ENCODE peak calls at places on chromosomes 5 and 9, in seven cellular contexts. S, W, B, I, R, L and F are unnamed samples.
A peak's percentile ranks its signal among the peaks of the same experiment; 100 is the strongest.

GRCh38 chr5:142014911-142015584 is 2.2 kb upstream of the GNPDA1 start:
- DNase-seq in R (peak; percentile 83), S (no peak), L (no peak), B (no peak), W (no peak), I (no peak), F (peak; percentile 77)

GRCh38 chr5:180910735-180911134 is 11.8 kb downstream of the BTNL8 start:
- DNase-seq in L (no peak), S (no peak), W (no peak), R (no peak), I (no peak), B (no peak), F (no peak)

GRCh38 chr9:29129763-29130162 is 1556.5 kb upstream of the C9orf72 start:
- DNase-seq in L (no peak), S (no peak), B (no peak), W (no peak), R (no peak), I (no peak), F (no peak)

GRCh38 chr5:175922192-175922885 is 45.8 kb downstream of the THOC3 start:
- DNase-seq in I (no peak), R (peak; percentile 41), B (no peak), L (no peak), W (no peak), S (no peak), F (no peak)

GRCh38 chr5:79582186-79582585 is 30.1 kb upstream of the TENT2 start:
- DNase-seq in S (no peak), I (no peak), L (no peak), B (no peak), W (no peak), R (no peak), F (no peak)

GRCh38 chr5:152007556-152007955 is 82.9 kb upstream of the GLRA1 start:
- DNase-seq in L (no peak), B (no peak), W (no peak), I (no peak), R (no peak), S (no peak), F (no peak)

GRCh38 chr5:62002436-62002835 is 303.6 kb upstream of the KIF2A start:
- DNase-seq in B (no peak), S (no peak), I (no peak), W (no peak), L (no peak), R (no peak), F (no peak)

GRCh38 chr9:109699019-109699418 is 81.0 kb upstream of the PALM2AKAP2 start:
- DNase-seq in R (no peak), W (no peak), L (no peak), S (no peak), I (no peak), B (no peak), F (no peak)

GRCh38 chr9:88880194-88880593 is 111.1 kb upstream of the S1PR3 start:
- DNase-seq in S (no peak), I (no peak), W (no peak), R (no peak), L (no peak), B (no peak), F (no peak)

GRCh38 chr9:93595461-93595860 is 19.1 kb downstream of the PHF2 start:
- DNase-seq in B (no peak), L (no peak), I (no peak), S (no peak), R (no peak), W (no peak), F (no peak)

GRCh38 chr5:31124026-31124425 is 69.5 kb upstream of the CDH6 start:
- DNase-seq in S (no peak), L (no peak), B (no peak), I (no peak), R (no peak), W (no peak), F (no peak)

GRCh38 chr9:93390953-93391515 is 60.5 kb upstream of the FAM120A start:
- DNase-seq in I (no peak), B (no peak), L (no peak), R (no peak), S (no peak), W (no peak), F (no peak)

GRCh38 chr5:104757915-104758314 is 1195.3 kb upstream of the NUDT12 start:
- DNase-seq in I (no peak), L (no peak), S (no peak), W (no peak), B (no peak), R (no peak), F (no peak)

GRCh38 chr9:69180670-69181069 is 6.6 kb downstream of the TJP2 start:
- DNase-seq in S (no peak), L (no peak), R (peak; percentile 98), W (no peak), B (peak; percentile 54), I (peak; percentile 82), F (peak; percentile 93)

GRCh38 chr9:124197177-124198095 is 60.3 kb upstream of the NEK6 start:
- DNase-seq in R (no peak), S (no peak), W (peak; percentile 46), I (no peak), B (peak; percentile 5), L (no peak), F (peak; percentile 23)

GRCh38 chr9:79858509-79858908 is 286.7 kb downstream of the TLE4 start:
- DNase-seq in S (no peak), B (no peak), L (no peak), I (no peak), W (no peak), R (peak; percentile 4), F (peak; percentile 2)

GRCh38 chr9:31840702-31841101 is 543.7 kb upstream of the ACO1 start:
- DNase-seq in L (no peak), I (no peak), W (no peak), B (no peak), R (no peak), S (no peak), F (no peak)

GRCh38 chr5:111237470-111237869 is 13.3 kb downstream of the CAMK4 start:
- DNase-seq in L (no peak), I (no peak), R (peak; percentile 16), B (no peak), S (no peak), W (no peak), F (no peak)

GRCh38 chr5:20524956-20525529 is 537.0 kb upstream of the CDH18 start:
- DNase-seq in I (no peak), B (no peak), S (no peak), L (no peak), R (no peak), W (no peak), F (no peak)

DNA sequence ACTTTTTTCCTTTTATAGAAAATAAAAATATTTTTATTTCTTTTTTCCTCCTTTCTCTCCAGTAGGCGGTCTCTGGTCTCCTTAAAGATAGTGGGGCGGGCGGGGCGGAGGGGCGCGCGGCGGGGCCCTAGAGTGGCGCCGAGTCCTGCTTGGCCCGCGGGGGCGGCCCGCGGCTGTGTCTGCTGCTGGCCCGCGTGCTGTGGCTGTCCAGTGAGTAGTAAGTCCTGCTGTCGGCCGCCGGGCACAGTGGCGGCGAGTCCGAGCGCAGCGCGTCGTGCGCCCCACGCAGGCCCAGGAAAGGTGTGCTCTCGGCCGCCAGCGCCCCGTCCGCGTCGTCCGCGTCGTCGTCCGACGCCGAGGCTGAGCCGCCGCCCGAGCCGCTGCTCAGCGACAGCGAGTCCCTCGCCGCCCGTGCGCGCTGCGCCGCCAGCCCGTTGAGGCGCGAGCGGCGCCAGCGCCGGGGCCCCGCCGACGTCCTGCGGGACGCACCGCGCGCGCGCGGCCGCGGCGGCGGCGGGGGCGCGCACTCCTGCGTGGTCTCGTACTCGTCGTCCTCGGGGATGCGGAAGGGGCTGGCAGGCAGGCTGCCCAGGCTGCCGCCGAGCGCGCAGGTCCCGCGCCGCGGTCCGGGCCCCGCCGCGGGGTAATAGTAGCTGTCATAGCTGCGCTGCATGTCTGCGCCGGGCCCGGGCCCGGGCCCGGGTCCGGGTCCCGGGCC is 52.3 kb downstream of the PSD2 start:
- DNase-seq in L (peak; percentile 67), W (no peak), I (peak; percentile 68), S (peak; percentile 87), R (peak; percentile 71), B (peak; percentile 67), F (peak; percentile 26)
- TF ChIP-seq POLR2A in L (peak; percentile 38), W (no peak), I (no peak), S (peak; percentile 6), R (peak; percentile 42), B (no peak), F (no peak)

GRCh38 chr5:160311491-160312138 is 749 bp downstream of the CCNJL start:
- DNase-seq in R (peak; percentile 36), I (peak; percentile 60), S (peak; percentile 59), B (no peak), W (no peak), L (peak; percentile 18), F (peak; percentile 37)
- TF ChIP-seq POLR2A in R (no peak), I (no peak), S (no peak), B (no peak), W (no peak), L (no peak), F (no peak)

GRCh38 chr9:85741112-85741874 is 461 bp downstream of the AGTPBP1 start:
- DNase-seq in R (no peak), S (no peak), L (no peak), I (peak; percentile 65), B (peak; percentile 36), W (no peak), F (peak; percentile 87)

GRCh38 chr9:85742630-85742928 is 825 bp upstream of the AGTPBP1 start:
- DNase-seq in B (no peak), W (no peak), L (no peak), S (no peak), R (no peak), I (no peak), F (peak; percentile 45)

GRCh38 chr9:85740821-85741111 is 988 bp downstream of the AGTPBP1 start:
- DNase-seq in W (no peak), I (no peak), B (no peak), S (no peak), R (peak; percentile 62), L (no peak), F (no peak)

GRCh38 chr9:85743290-85744128 is 1.8 kb upstream of the AGTPBP1 start:
- DNase-seq in W (no peak), I (no peak), L (no peak), B (peak; percentile 34), S (no peak), R (no peak), F (peak; percentile 35)

DNA sequence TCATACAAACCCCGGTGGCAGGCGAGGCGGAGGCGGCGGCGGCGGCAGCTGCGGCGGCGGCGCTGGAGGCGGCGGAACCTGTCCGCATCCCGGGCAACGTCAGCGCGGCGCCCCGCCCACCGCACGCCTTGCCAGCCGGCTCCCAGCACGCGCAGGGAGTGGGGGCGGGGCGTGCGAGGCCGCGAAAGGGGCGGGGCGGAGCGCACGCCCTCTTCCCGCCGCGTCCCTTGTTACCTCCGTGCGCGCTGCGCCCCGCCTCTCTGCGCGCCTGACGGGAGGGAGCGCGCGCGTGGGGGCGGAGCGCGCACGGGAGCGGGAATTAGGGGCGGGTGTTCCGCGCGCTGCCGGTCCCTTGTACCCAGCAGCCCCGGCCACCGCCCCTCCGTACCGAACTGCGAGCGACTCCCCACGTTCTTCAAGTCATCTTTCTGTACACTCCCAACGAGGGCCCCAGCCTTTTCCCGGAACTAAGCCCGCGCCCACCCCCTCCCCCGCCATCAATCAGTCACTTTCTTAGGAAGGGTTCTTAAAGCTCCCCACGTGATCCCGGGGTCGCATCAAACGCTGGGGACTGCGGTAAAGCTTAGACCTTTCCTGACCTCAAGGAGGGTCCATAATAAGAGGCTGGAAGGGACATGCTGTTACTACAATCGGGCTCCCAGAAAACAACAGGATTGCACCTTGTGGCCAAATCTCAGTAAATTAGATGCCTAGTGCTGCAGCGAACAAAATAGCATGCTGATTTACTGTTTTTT is at the start of gene AGTPBP1:
- DNase-seq in R (peak; percentile 90), B (peak; percentile 98), L (peak; percentile 94), W (peak; percentile 89), I (peak; percentile 96), S (peak; percentile 98), F (peak; percentile 95)
- TF ChIP-seq POLR2A in R (no peak), B (no peak), L (peak; percentile 61), W (no peak), I (no peak), S (peak; percentile 5), F (no peak)

GRCh38 chr5:173055983-173056782 is at the start of gene CREBRF:
- DNase-seq in L (peak; percentile 98), B (peak; percentile 98), W (peak; percentile 99), S (peak; percentile 99), R (peak; percentile 99), I (peak; percentile 99), F (peak; percentile 98)
- TF ChIP-seq POLR2A in L (peak; percentile 58), B (no peak), W (peak; percentile 73), S (peak; percentile 42), R (peak; percentile 66), I (peak; percentile 22), F (peak; percentile 39)